ENCODE peak calls at places on chromosomes 1 and 21, in nine cellular contexts. Y, K, I, B, A, J, C, U and R are unnamed samples.

GRCh38 chr1:240844466-240844865 is 232.5 kb upstream of the GREM2 start:
- DNase-seq in A (no peak), Y (no peak), C (no peak), I (no peak), J (no peak), B (no peak), K (no peak), U (no peak), R (no peak)

GRCh38 chr21:41444703-41445464 is 18.8 kb downstream of the MX1 start:
- DNase-seq in K (no peak), U (no peak), J (no peak), I (no peak), A (no peak), C (peak), Y (no peak), B (no peak), R (no peak)

GRCh38 chr1:222390181-222390580 is 157.7 kb downstream of the HHIPL2 start:
- DNase-seq in C (no peak), I (no peak), J (no peak), Y (no peak), A (no peak), B (no peak), U (no peak), K (no peak), R (no peak)

GRCh38 chr1:213988639-213989070 is 882 bp downstream of the PROX1 start:
- DNase-seq in A (no peak), K (no peak), J (no peak), I (no peak), B (no peak), Y (peak), U (no peak), C (no peak), R (no peak)

GRCh38 chr1:47848985-47849610 is 148.1 kb downstream of the TRABD2B start:
- DNase-seq in A (no peak), K (no peak), Y (no peak), B (no peak), U (no peak), J (no peak), I (no peak), C (no peak), R (no peak)

GRCh38 chr1:145828368-145829016 is 4.5 kb downstream of the POLR3C start:
- DNase-seq in A (no peak), B (no peak), K (no peak), U (peak), Y (no peak), C (no peak), I (no peak), J (no peak), R (no peak)

GRCh38 chr1:232629250-232630046 is 485 bp downstream of the SIPA1L2 start:
- DNase-seq in Y (no peak), C (peak), U (no peak), J (peak), B (no peak), I (no peak), K (peak), A (no peak), R (peak)

GRCh38 chr1:238466459-238466858 is 575.7 kb upstream of the ZP4 start:
- DNase-seq in Y (no peak), B (no peak), K (no peak), I (no peak), C (no peak), U (no peak), A (no peak), J (no peak), R (no peak)

GRCh38 chr1:150976879-150977694 is 2.5 kb upstream of the CERS2 start:
- DNase-seq in J (peak), C (peak), I (no peak), K (peak), Y (peak), U (peak), A (peak), B (peak), R (peak)

GRCh38 chr1:10646347-10646861 is 150.0 kb downstream of the CASZ1 start:
- DNase-seq in K (no peak), J (peak), A (no peak), I (peak), Y (no peak), C (no peak), B (no peak), U (peak), R (no peak)

GRCh38 chr1:57272150-57272549 is 151.7 kb downstream of the DAB1 start:
- DNase-seq in J (no peak), U (no peak), I (no peak), A (no peak), B (no peak), C (no peak), Y (no peak), K (no peak), R (no peak)

GRCh38 chr1:181128592-181129497 is 40.3 kb downstream of the IER5 start:
- DNase-seq in U (peak), K (peak), I (no peak), J (no peak), A (no peak), B (no peak), Y (peak), C (no peak), R (no peak)

GRCh38 chr1:169906938-169907337 is 13.2 kb upstream of the SCYL3 start:
- DNase-seq in K (no peak), I (no peak), J (no peak), U (no peak), Y (no peak), B (no peak), A (no peak), C (no peak), R (no peak)

GRCh38 chr1:182317489-182318180 is 74.0 kb downstream of the GLUL start:
- DNase-seq in I (no peak), U (no peak), J (no peak), B (no peak), C (no peak), K (no peak), A (no peak), Y (peak), R (no peak)

GRCh38 chr1:94299627-94300552 is 62.5 kb upstream of the ARHGAP29 start:
- DNase-seq in K (peak), Y (no peak), I (no peak), B (no peak), J (no peak), C (no peak), A (no peak), U (no peak), R (peak)

GRCh38 chr21:39353295-39353694 is 4.4 kb upstream of the HMGN1 start:
- DNase-seq in J (no peak), A (no peak), C (no peak), K (no peak), I (no peak), B (no peak), U (no peak), Y (no peak), R (no peak)

GRCh38 chr1:171221665-171222591 is 26.4 kb upstream of the FMO1 start:
- DNase-seq in J (no peak), I (no peak), B (no peak), C (no peak), U (no peak), K (no peak), A (no peak), Y (no peak), R (no peak)

GRCh38 chr1:19460535-19461351 is 24.6 kb downstream of the CAPZB start:
- DNase-seq in Y (no peak), I (no peak), J (no peak), U (no peak), B (no peak), C (no peak), A (no peak), K (no peak), R (no peak)

GRCh38 chr1:67019600-67020136 is 34.3 kb downstream of the SLC35D1 start:
- DNase-seq in A (no peak), Y (no peak), B (no peak), U (no peak), I (no peak), C (no peak), J (no peak), K (peak), R (no peak)

GRCh38 chr1:175687699-175688098 is 55.7 kb downstream of the TNR start:
- DNase-seq in U (no peak), Y (no peak), I (no peak), C (no peak), J (no peak), B (no peak), A (no peak), K (no peak), R (no peak)

GRCh38 chr1:113534130-113534817 is 144.0 kb downstream of the MAGI3 start:
- DNase-seq in K (no peak), I (peak), B (no peak), U (no peak), A (no peak), J (no peak), C (no peak), Y (no peak), R (no peak)

GRCh38 chr1:7292714-7293419 is 478.2 kb upstream of the VAMP3 start:
- DNase-seq in U (no peak), Y (no peak), K (no peak), A (no peak), J (no peak), B (no peak), I (no peak), C (no peak), R (no peak)

GRCh38 chr1:59427155-59427554 is 130.3 kb downstream of the FGGY start:
- DNase-seq in B (no peak), I (no peak), A (peak), C (no peak), K (no peak), U (no peak), Y (no peak), J (no peak), R (no peak)

GRCh38 chr1:213669964-213670691 is 317.6 kb upstream of the PROX1 start:
- DNase-seq in B (no peak), U (peak), K (peak), A (no peak), Y (no peak), C (no peak), J (no peak), I (no peak), R (no peak)

GRCh38 chr1:217453816-217454215 is 177.1 kb downstream of the GPATCH2 start:
- DNase-seq in Y (peak), J (peak), A (no peak), C (no peak), K (no peak), I (no peak), U (no peak), B (no peak), R (no peak)

GRCh38 chr1:8422439-8423133 is 104.7 kb downstream of the SLC45A1 start:
- DNase-seq in J (no peak), U (peak), C (no peak), I (no peak), B (no peak), A (no peak), K (no peak), Y (no peak), R (no peak)

GRCh38 chr1:175804556-175804955 is 61.2 kb upstream of the TNR start:
- DNase-seq in A (no peak), B (no peak), J (no peak), C (no peak), Y (no peak), U (no peak), K (no peak), I (no peak), R (no peak)

GRCh38 chr1:24540906-24541710 is 14.8 kb upstream of the NCMAP start:
- DNase-seq in Y (peak), U (no peak), B (no peak), A (peak), I (peak), J (no peak), K (no peak), C (no peak), R (peak)

GRCh38 chr1:46072975-46073374 is 59.5 kb downstream of the PIK3R3 start:
- DNase-seq in C (no peak), Y (no peak), K (no peak), U (no peak), J (no peak), B (no peak), I (no peak), A (no peak), R (no peak)

GRCh38 chr1:16927711-16928485 is 6.2 kb downstream of the CROCC start:
- DNase-seq in J (no peak), B (no peak), Y (no peak), I (no peak), A (no peak), C (no peak), U (no peak), K (no peak), R (no peak)

GRCh38 chr1:66336641-66336991 is 197.3 kb upstream of the SGIP1 start:
- DNase-seq in U (no peak), K (no peak), I (no peak), Y (no peak), J (no peak), C (no peak), B (no peak), A (no peak), R (no peak)

GRCh38 chr1:163747855-163748254 is 426.1 kb downstream of the NUF2 start:
- DNase-seq in B (no peak), Y (no peak), C (no peak), A (no peak), J (no peak), I (no peak), K (no peak), U (no peak), R (no peak)
- TF ChIP-seq CTCF in B (no peak), Y (no peak), C (no peak), A (no peak), J (no peak), I (no peak), K (peak), U (no peak), R (no peak)

GRCh38 chr1:203167026-203167912 is 8.4 kb downstream of the MYBPH start:
- DNase-seq in A (no peak), K (no peak), Y (no peak), U (no peak), C (no peak), I (no peak), J (no peak), B (no peak), R (no peak)
- H3K27ac ChIP-seq in A (no peak), K (no peak), Y (no peak), U (no peak), C (no peak), I (no peak), J (no peak), B (no peak), R (no peak)

DNA sequence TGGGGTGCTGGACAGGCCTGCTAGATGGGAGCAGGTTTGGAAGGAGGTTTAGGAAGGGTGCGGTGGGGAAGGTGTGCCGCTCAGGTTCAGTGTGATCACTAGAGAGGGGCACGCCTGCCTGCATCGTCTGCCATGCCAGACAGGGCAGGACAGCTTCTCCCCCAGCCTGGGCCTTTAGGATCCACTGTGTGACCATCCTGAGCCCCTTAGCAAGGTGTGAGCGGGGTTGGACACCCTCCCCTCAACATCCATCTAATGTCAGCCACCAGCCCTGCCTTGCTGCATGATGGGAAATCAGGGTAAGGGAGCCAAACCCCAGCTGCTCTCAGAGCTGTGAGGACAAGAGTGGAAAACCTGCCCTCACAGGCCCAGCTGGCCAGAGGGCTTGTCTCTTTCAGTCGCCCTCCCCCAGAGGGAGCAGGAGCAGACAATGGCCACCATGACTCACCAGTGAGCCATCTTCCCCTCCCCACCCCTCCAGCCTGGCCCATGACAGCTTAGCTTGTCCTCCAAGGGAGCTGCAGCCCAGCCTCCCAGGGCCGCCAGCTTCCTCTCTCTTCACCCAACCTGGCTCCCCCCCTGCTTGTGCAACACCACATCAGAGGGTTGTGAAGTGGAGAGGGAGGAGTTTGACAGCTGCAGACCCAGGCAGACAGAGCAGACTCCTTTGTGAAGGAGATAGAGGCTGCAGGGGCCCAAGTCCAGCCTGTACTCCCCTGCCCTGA is 37.0 kb downstream of the NUAK2 start:
- DNase-seq in I (peak), A (no peak), B (peak), C (peak), U (peak), Y (peak), J (peak), K (peak), R (peak)
- TF ChIP-seq CTCF in I (peak), A (no peak), B (no peak), C (no peak), U (no peak), Y (no peak), J (no peak), K (no peak), R (no peak)

GRCh38 chr1:235918032-235918431 is 51.3 kb upstream of the LYST start:
- DNase-seq in C (no peak), Y (no peak), U (no peak), B (no peak), K (no peak), I (no peak), A (no peak), J (no peak), R (no peak)

GRCh38 chr1:235919127-235919796 is 52.6 kb upstream of the LYST start:
- DNase-seq in I (no peak), A (no peak), C (no peak), B (no peak), Y (peak), U (no peak), J (no peak), K (no peak), R (no peak)

GRCh38 chr1:235918481-235918880 is 51.8 kb upstream of the LYST start:
- DNase-seq in J (no peak), U (no peak), A (no peak), I (no peak), Y (no peak), C (no peak), B (no peak), K (no peak), R (no peak)

GRCh38 chr1:235920596-235921375 is 54.1 kb upstream of the LYST start:
- DNase-seq in A (no peak), U (no peak), K (no peak), Y (no peak), I (no peak), B (no peak), C (no peak), J (no peak), R (no peak)

GRCh38 chr1:235919797-235920475 is 53.2 kb upstream of the LYST start:
- DNase-seq in B (no peak), Y (no peak), A (no peak), J (no peak), K (peak), U (no peak), I (peak), C (no peak), R (no peak)
- H3K27ac ChIP-seq in B (peak), Y (no peak), A (peak), J (peak), K (no peak), U (no peak), I (peak), C (peak), R (no peak)